ENCODE peak calls at places on chromosomes 12 and 14, in four cellular contexts. D is coronary artery, I is Peyer's patch, Z is dorsolateral prefrontal cortex. Q is an unnamed sample.

GRCh38 chr12:89648211-89648930 is 60.3 kb downstream of the ATP2B1 start:
- DNase-seq in Z (no peak), I (no peak), D (no peak), Q (no peak)

GRCh38 chr14:72454388-72454787 is 439.5 kb downstream of the DPF3 start:
- DNase-seq in I (no peak), Z (no peak), D (no peak), Q (no peak)

GRCh38 chr14:67418368-67419174 is 6.6 kb upstream of the PLEK2 start:
- DNase-seq in Z (no peak), D (no peak), I (no peak), Q (peak)

GRCh38 chr14:103391048-103391447 is 5.8 kb downstream of the MARK3 start:
- DNase-seq in I (peak), D (no peak), Z (peak), Q (no peak)

GRCh38 chr12:88325076-88325827 is 183.1 kb downstream of the TMTC3 start:
- DNase-seq in I (no peak), Z (no peak), D (no peak), Q (no peak)

GRCh38 chr12:70074510-70074909 is 168.7 kb upstream of the CNOT2 start:
- DNase-seq in D (no peak), Z (no peak), I (no peak), Q (no peak)

GRCh38 chr12:1779783-1780182 is 40.6 kb upstream of the LRTM2 start:
- DNase-seq in D (no peak), Z (no peak), I (no peak), Q (no peak)

GRCh38 chr14:69170848-69171247 is 17.9 kb upstream of the DCAF5 start:
- DNase-seq in Z (no peak), I (no peak), D (no peak), Q (no peak)

DNA sequence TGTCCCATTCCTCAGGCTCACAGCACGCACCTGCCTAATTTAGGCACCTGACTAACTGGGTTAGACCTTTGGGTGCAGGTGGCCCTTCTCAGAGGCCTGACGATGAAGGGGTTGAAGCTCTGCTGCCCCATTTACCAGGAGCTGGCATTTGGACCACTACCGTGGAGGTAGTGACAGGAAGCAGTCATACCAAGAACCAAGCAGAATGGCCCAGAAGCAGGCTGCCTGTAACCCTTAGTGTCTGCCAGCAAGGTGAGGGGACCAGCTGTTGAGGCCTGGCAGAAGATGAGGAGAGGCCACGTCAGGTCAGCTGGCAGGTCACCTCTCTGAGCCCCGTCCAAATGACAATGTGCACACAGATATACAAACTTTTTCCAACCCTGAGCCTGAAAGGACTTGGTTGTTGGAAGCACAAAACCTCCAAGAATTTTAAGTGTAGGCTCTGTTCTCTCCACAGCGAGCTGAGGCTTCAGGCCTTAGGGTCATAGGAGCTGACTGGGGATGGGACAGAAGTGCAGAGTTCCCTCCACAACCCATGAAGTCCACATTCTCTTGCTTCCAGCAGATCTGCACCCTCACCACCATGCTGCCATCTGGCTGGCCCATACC is 23.1 kb downstream of the VASH1 start:
- DNase-seq in D (no peak), Z (no peak), I (no peak), Q (no peak)
- TF ChIP-seq CTCF in D (no peak), Z (no peak), I (no peak), Q (no peak)

GRCh38 chr14:50062438-50063039 is 53.8 kb downstream of the VCPKMT start:
- DNase-seq in I (peak), Z (no peak), D (no peak), Q (peak)
- TF ChIP-seq CTCF in I (no peak), Z (no peak), D (no peak), Q (no peak)

GRCh38 chr14:38605193-38606114 is 349.6 kb upstream of the CLEC14A start:
- DNase-seq in Z (no peak), I (no peak), D (no peak), Q (no peak)
- TF ChIP-seq CTCF in Z (no peak), I (no peak), D (no peak), Q (no peak)

GRCh38 chr12:7628401-7628961 is 37.2 kb downstream of the APOBEC1 start:
- DNase-seq in I (no peak), Z (no peak), D (no peak), Q (no peak)
- TF ChIP-seq CTCF in I (no peak), Z (no peak), D (no peak), Q (no peak)

GRCh38 chr14:35140718-35141581 is 18.6 kb downstream of the PRORP start:
- DNase-seq in D (no peak), Z (no peak), I (no peak), Q (no peak)
- TF ChIP-seq CTCF in D (no peak), Z (peak), I (peak), Q (no peak)

DNA sequence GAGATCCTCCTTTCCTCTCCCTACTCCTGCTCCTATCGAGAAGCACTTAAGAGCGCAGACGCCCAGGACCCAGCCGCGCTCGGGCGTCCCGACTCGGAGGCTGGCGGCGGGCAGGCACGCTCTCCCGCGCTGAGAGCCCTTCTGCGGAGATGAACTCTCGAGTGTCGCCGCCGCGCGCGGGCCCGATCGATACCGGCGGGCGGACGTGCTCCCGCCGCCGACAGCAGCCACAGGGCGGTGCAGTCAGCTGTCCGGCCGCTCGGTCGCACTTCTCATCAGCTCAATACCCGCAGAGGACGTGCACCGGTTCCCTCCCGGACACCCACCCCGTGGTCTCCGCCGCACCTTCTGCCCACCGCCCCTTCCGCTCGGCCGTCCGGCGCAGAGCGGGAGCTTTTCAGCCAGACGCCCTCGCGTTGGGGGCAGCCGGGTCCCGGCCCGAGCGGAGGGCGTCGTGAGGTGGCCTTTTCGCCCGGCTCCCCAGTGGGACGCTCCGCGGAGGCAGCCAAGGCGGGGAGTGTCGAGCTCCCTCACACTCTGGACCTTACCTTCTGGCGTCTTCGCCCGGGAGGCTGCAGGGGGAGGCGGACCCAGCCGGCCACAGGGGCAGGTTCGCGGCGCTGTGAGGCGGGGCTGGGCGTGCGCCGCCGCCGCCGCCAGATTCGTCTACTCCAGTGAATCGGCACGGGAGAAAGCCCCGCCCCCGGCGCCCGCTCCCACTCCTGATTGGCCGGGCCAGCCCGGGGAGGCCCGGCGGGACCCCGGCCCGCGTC is 421 bp upstream of the INSM2 start:
- DNase-seq in D (no peak), I (peak), Z (peak), Q (peak)
- TF ChIP-seq CTCF in D (no peak), I (no peak), Z (no peak), Q (no peak)

DNA sequence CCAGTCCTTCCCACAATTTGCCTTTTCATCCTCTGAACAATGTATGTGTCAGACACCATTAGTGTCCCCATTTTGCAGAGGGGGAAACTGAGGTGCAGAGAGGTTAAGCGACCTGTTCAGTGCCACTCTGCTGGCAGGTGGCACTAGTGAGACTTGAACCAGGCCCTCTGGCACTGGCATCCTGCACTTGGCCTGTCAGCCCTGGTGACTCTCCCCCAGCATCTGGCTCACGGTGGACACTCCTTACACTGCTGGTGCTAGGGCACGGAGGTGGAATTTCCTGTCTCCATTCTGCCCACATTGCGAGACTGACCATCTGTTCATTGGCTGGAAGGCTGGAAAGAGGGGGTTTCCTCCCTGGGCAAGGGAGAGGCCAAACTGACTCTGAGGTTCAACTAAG is 48.7 kb downstream of the CCNK start:
- DNase-seq in D (no peak), Z (no peak), I (no peak), Q (no peak)
- TF ChIP-seq CTCF in D (no peak), Z (no peak), I (no peak), Q (no peak)